ENCODE peak calls at places on chromosomes 7 and 10, in six cellular contexts. S is lower lobe of right lung, Z is dorsolateral prefrontal cortex, H is HL-60, E is PC-3, I is neural progenitor cell. Y is an unnamed sample. For H3K27me3, the result is how much of the 10 kb centered on the place peaks cover.

GRCh38 chr7:1425292-1426136 is 33.8 kb downstream of the MICALL2 start:
- DNase-seq in I (peak), H (no peak), Z (no peak), E (no peak), S (no peak), Y (no peak)

GRCh38 chr10:86971146-86971991 is 3.1 kb downstream of the ADIRF start:
- DNase-seq in Z (no peak), S (peak), H (peak), I (peak), E (peak), Y (peak)

GRCh38 chr10:21078410-21079329 is 181.6 kb upstream of the NEBL start:
- DNase-seq in S (peak), E (peak), Z (peak), I (peak), H (peak), Y (peak)

GRCh38 chr7:127751062-127751722 is 99.2 kb downstream of the SND1 start:
- DNase-seq in S (no peak), I (peak), Z (no peak), E (no peak), H (peak), Y (no peak)

GRCh38 chr10:12423896-12424295 is 74.5 kb downstream of the CAMK1D start:
- DNase-seq in Z (no peak), H (no peak), I (no peak), S (no peak), E (no peak), Y (no peak)

GRCh38 chr7:152925412-152926147 is 166.0 kb downstream of the ACTR3B start:
- DNase-seq in H (no peak), S (no peak), I (peak), Z (no peak), E (no peak), Y (no peak)

GRCh38 chr7:115274-115911 is 77.0 kb upstream of the FAM20C start:
- DNase-seq in S (no peak), I (no peak), Z (no peak), H (peak), E (no peak), Y (no peak)

GRCh38 chr7:100888529-100888987 is 957 bp downstream of the UFSP1 start:
- DNase-seq in H (no peak), S (no peak), I (no peak), Z (no peak), E (no peak), Y (peak)

GRCh38 chr10:89156161-89156560 is 51.0 kb downstream of the CH25H start:
- DNase-seq in H (no peak), Z (no peak), S (no peak), E (no peak), I (no peak), Y (no peak)

GRCh38 chr10:19816420-19817250 is at the start of gene PLXDC2:
- DNase-seq in E (peak), Z (peak), I (peak), S (peak), H (peak), Y (peak)

GRCh38 chr7:94395141-94396041 is 696 bp downstream of the COL1A2 start:
- DNase-seq in S (no peak), Z (no peak), I (peak), H (peak), E (peak), Y (peak)

GRCh38 chr10:36489928-36490279 is 635.5 kb upstream of the ANKRD30A start:
- DNase-seq in S (no peak), Z (no peak), I (no peak), H (no peak), E (peak), Y (peak)

GRCh38 chr10:36492590-36493510 is 632.5 kb upstream of the ANKRD30A start:
- DNase-seq in E (peak), S (no peak), I (no peak), Z (no peak), H (no peak), Y (peak)

GRCh38 chr10:36496728-36497127 is 628.7 kb upstream of the ANKRD30A start:
- DNase-seq in I (no peak), Z (no peak), E (peak), H (no peak), S (no peak), Y (no peak)

GRCh38 chr10:36493511-36493880 is 631.9 kb upstream of the ANKRD30A start:
- DNase-seq in I (no peak), H (no peak), S (no peak), Z (no peak), E (peak), Y (no peak)

GRCh38 chr10:36494386-36494785 is 631.0 kb upstream of the ANKRD30A start:
- DNase-seq in H (no peak), S (no peak), E (peak), Z (no peak), I (no peak), Y (peak)
- H3K27ac ChIP-seq in H (no peak), S (no peak), E (peak), Z (no peak), I (no peak), Y (peak)

DNA sequence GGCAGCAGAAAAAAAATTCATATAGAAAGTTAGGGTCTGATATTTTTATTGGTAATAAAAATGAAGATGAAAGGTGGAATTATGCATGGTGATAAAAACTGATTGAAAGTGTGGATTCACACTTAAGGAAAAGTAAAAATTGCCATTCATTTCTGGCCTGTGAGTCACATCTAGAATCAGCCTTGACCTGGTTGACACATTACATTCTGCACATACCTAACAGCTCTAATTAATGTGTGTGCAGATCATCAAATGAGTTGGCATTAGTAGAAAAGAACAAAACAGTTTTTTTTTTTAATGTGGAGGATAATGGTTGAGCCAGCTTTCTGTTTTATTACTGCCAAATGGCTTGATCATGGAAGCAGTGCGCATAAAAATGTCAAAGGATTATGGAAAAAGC is 142.6 kb upstream of the TMEM196 start:
- DNase-seq in E (no peak), H (no peak), I (no peak), S (no peak), Z (no peak), Y (peak)
- H3K27me3 ChIP-seq in E (under half), H (under half), I (under half), S (under half), Z (under half), Y (under half)

GRCh38 chr7:110371709-110372108 is 719.2 kb upstream of the LRRN3 start:
- DNase-seq in E (no peak), Z (no peak), I (peak), H (no peak), S (no peak), Y (no peak)

GRCh38 chr7:110375068-110375467 is 715.9 kb upstream of the LRRN3 start:
- DNase-seq in I (no peak), Z (no peak), E (no peak), S (no peak), H (no peak), Y (no peak)

GRCh38 chr7:110372685-110373084 is 718.2 kb upstream of the LRRN3 start:
- DNase-seq in H (no peak), Z (no peak), I (no peak), S (no peak), E (no peak), Y (no peak)

DNA sequence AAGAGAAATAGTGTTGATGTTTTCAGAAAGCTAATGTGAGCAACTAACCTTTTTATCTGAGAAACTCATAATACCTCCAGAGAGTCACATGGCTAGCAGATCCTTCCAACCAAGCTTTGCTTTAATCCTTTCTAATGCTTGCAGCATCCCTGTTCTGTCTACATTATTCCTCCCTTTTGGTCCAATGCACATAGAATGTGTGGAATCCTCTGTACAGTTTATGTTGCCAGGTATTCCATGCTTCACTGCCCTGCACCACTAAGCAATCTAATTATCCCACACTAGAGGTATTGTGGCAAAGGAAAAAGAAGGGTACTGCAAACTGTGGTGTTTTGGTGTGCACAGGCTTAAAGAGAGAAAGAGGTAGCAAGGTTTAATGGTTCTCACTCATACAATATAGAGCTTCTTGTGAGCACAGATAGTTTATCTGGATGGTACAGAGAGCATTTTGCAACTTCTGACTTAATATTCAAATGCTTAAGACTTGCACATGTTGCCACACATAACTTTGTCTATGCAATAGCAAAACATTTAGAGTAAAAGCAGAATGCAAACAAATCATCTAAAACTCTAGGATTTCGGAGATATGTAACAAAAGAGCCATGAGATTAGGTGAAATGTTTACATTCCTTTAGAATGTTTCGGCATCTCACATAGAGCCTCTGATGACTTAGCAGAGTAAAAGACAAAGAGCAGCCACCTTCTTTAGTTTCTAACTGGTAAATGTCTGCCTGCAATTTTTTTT is 717.2 kb upstream of the LRRN3 start:
- DNase-seq in Z (no peak), H (no peak), E (no peak), S (no peak), I (peak), Y (no peak)
- TF ChIP-seq CTCF in Z (no peak), H (no peak), E (no peak), S (no peak), I (no peak), Y (no peak)

DNA sequence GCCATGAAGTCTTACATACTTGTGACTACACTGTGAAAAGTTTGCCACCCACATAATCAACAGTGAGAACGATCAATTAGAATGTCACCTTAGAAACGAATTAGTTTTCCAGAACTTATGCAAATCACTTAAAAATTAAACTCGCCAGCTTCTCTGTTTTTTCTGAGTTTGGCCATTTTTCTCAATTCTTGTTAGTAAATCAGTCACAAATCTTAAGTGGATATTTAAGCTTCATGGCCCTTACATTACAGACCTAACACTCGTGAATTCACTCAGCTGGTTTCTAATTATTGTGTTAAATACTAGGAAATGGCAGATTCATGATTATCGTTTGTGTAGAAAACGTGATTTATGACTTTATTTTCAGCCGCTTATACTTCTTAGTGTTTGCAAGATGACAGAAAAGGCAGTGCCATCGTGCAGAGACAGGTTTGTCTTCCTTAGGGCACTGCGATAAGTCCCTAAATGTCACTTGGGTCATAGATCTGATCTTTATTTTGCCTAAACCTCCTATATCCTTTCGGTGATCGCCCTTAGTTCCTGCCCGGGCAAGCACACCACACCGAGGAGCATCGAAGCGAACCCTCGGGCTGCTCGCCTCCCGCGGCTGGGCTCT is 605 bp upstream of the CELF2 start:
- DNase-seq in Z (no peak), E (no peak), S (no peak), I (no peak), H (no peak), Y (no peak)
- H3K27ac ChIP-seq in Z (peak), E (no peak), S (peak), I (no peak), H (no peak), Y (peak)

DNA sequence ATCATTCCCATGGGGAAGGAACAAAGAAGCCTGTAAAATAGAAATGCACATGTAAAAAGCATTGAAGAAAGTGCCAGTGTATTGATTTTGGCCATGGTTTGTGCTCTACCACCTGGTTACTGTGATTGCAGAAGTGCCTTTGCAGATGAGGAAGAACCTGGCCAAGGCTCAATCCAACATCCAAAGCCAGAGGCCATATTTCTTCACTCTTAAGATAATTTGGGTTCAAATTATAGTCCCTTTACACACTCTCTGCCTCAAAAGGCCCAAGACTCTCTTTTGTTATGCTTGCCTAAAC is 122.1 kb downstream of the EGFR start:
- DNase-seq in Z (no peak), H (peak), S (no peak), E (no peak), I (no peak), Y (no peak)
- H3K27me3 ChIP-seq in Z (under half), H (under half), S (under half), E (under half), I (under half), Y (under half)

GRCh38 chr7:117386125-117386709 is 41.1 kb downstream of the ASZ1 start:
- DNase-seq in E (peak), H (no peak), S (no peak), Z (no peak), I (no peak), Y (no peak)
- TF ChIP-seq CTCF in E (no peak), H (no peak), S (no peak), Z (no peak), I (no peak), Y (no peak)

Y was measured in foreskin keratinocyte.